ENCODE peak calls at places on chromosomes 5 and 9, in four cellular contexts. U is GDM1, X is stomach, V is tibial artery. T is an unnamed sample.

GRCh38 chr9:92745236-92745790 is 19.3 kb downstream of the BICD2 start:
- DNase-seq in U (no peak), X (no peak), V (no peak), T (no peak)

GRCh38 chr5:176171171-176171760 is 67.0 kb upstream of the SIMC1 start:
- DNase-seq in U (no peak), X (no peak), V (no peak), T (no peak)

GRCh38 chr5:54171645-54172384 is 138.6 kb downstream of the ARL15 start:
- DNase-seq in U (no peak), X (peak), V (no peak), T (no peak)

GRCh38 chr5:149264432-149265069 is 7.1 kb upstream of the AFAP1L1 start:
- DNase-seq in U (no peak), X (peak), V (no peak), T (no peak)

GRCh38 chr9:27339661-27340295 is 42.8 kb upstream of the EQTN start:
- DNase-seq in U (no peak), X (no peak), V (peak), T (no peak)

GRCh38 chr9:80797841-80798688 is 891.3 kb downstream of the TLE1 start:
- DNase-seq in U (no peak), X (no peak), V (no peak), T (peak)

GRCh38 chr5:151661968-151662732 is 24.6 kb downstream of the SPARC start:
- DNase-seq in U (no peak), X (no peak), V (no peak), T (no peak)

GRCh38 chr5:140672455-140673186 is 755 bp downstream of the DND1 start:
- DNase-seq in U (no peak), X (no peak), V (no peak), T (no peak)

GRCh38 chr5:33401482-33402390 is 39.0 kb upstream of the TARS1 start:
- DNase-seq in U (no peak), X (no peak), V (no peak), T (peak)

GRCh38 chr5:173454381-173454763 is 126.2 kb upstream of the STC2 start:
- DNase-seq in U (no peak), X (no peak), V (no peak), T (peak)

GRCh38 chr9:12719431-12719830 is 26.2 kb downstream of the TYRP1 start:
- DNase-seq in U (no peak), X (no peak), V (no peak), T (no peak)

GRCh38 chr5:79938468-79938867 is 52.6 kb downstream of the MTX3 start:
- DNase-seq in U (no peak), X (no peak), V (no peak), T (no peak)

GRCh38 chr9:136228107-136228875 is 17.3 kb downstream of the QSOX2 start:
- DNase-seq in U (no peak), X (no peak), V (no peak), T (peak)

GRCh38 chr5:175321927-175322532 is 122.0 kb downstream of the DRD1 start:
- DNase-seq in U (no peak), X (no peak), V (no peak), T (no peak)

GRCh38 chr9:129111143-129111761 is at the start of gene PTPA:
- DNase-seq in U (peak), X (peak), V (peak), T (no peak)

GRCh38 chr9:78267889-78268288 is 29.0 kb upstream of the PSAT1 start:
- DNase-seq in U (no peak), X (no peak), V (no peak), T (no peak)

GRCh38 chr5:98774192-98775046 is 956 bp downstream of the RGMB start:
- DNase-seq in U (no peak), X (peak), V (peak), T (no peak)

GRCh38 chr5:21665525-21665924 is 1187.6 kb downstream of the CDH12 start:
- DNase-seq in U (no peak), X (no peak), V (no peak), T (no peak)

GRCh38 chr9:14212116-14212515 is 101.8 kb downstream of the NFIB start:
- DNase-seq in U (no peak), X (no peak), V (no peak), T (no peak)

GRCh38 chr9:69085523-69086283 is 50.2 kb downstream of the FXN start:
- DNase-seq in U (no peak), X (no peak), V (no peak), T (no peak)

GRCh38 chr5:76675364-76675763 is 40.6 kb upstream of the F2R start:
- DNase-seq in U (no peak), X (no peak), V (no peak), T (no peak)

GRCh38 chr5:123261752-123262151 is 161.5 kb downstream of the CEP120 start:
- DNase-seq in U (no peak), X (no peak), V (no peak), T (no peak)

GRCh38 chr5:130963798-130964197 is 201.3 kb downstream of the HINT1 start:
- DNase-seq in U (no peak), X (no peak), V (no peak), T (no peak)

GRCh38 chr9:83978992-83979811 is 813 bp downstream of the HNRNPK start:
- DNase-seq in U (peak), X (peak), V (peak), T (no peak)

GRCh38 chr5:137856916-137857862 is 10.5 kb upstream of the MYOT start:
- DNase-seq in U (no peak), X (no peak), V (no peak), T (no peak)

GRCh38 chr9:126957687-126958053 is 43.1 kb downstream of the RALGPS1 start:
- DNase-seq in U (no peak), X (no peak), V (no peak), T (peak)

GRCh38 chr9:133476531-133476930 is 2.4 kb downstream of the SLC2A6 start:
- DNase-seq in U (no peak), X (no peak), V (no peak), T (no peak)

GRCh38 chr9:132994410-132995120 is 16.1 kb downstream of the GFI1B start:
- DNase-seq in U (peak), X (peak), V (no peak), T (peak)

GRCh38 chr5:168142402-168142801 is 149.0 kb upstream of the WWC1 start:
- DNase-seq in U (no peak), X (no peak), V (no peak), T (no peak)

GRCh38 chr5:43281840-43282658 is 31.2 kb downstream of the HMGCS1 start:
- DNase-seq in U (no peak), X (no peak), V (no peak), T (peak)

GRCh38 chr5:17216974-17217325 is 481 bp upstream of the BASP1 start:
- DNase-seq in U (no peak), X (no peak), V (peak), T (no peak)

GRCh38 chr5:92641031-92641962 is 939.7 kb downstream of the NR2F1-AS1 start:
- DNase-seq in U (no peak), X (no peak), V (no peak), T (peak)

GRCh38 chr9:97038909-97039781 is at the start of gene CTSV:
- DNase-seq in U (peak), X (peak), V (peak), T (peak)

GRCh38 chr9:86288501-86288900 is 6.2 kb upstream of the ISCA1 start:
- DNase-seq in U (no peak), X (no peak), V (no peak), T (no peak)

GRCh38 chr5:149375434-149375833 is 3.7 kb downstream of the IL17B start:
- DNase-seq in U (no peak), X (no peak), V (no peak), T (no peak)

GRCh38 chr9:35736201-35736633 is 3.8 kb downstream of the CREB3 start:
- DNase-seq in U (peak), X (peak), V (no peak), T (no peak)

GRCh38 chr5:81513468-81513867 is 119.5 kb upstream of the ACOT12 start:
- DNase-seq in U (no peak), X (no peak), V (no peak), T (no peak)

GRCh38 chr5:72427488-72428437 is 79.4 kb downstream of the ZNF366 start:
- DNase-seq in U (no peak), X (no peak), V (no peak), T (no peak)

GRCh38 chr5:141737485-141737884 is 55.5 kb upstream of the ARAP3 start:
- DNase-seq in U (no peak), X (no peak), V (no peak), T (no peak)